ENCODE peak calls at places on chromosome 9, in nine cellular contexts. M is germinal center; O is AG04450; U is AML-193; G is C1 segment of cervical spinal cord; C is stimulated activated CD4-positive, alpha-beta T cell treated with anti-CD3 and anti-CD28 coated beads, Interleukin-2, amount 100 ng/mL, for 48 hours; B is CD4-positive, alpha-beta T cell; I is activated naive CD4-positive, alpha-beta T cell treated with Interleukin-2 at 50 U/mL for 16 hours; W is CD8-positive, alpha-beta memory T cell. P is an unnamed sample.

GRCh38 chr9:82532504-82532903 is 530.4 kb downstream of the RASEF start:
- DNase-seq in M (no peak), O (no peak), U (peak), G (no peak), C (no peak), B (no peak), I (no peak), W (no peak), P (no peak)

GRCh38 chr9:124869986-124870560 is 8.1 kb downstream of the ARPC5L start:
- DNase-seq in M (peak), O (no peak), U (no peak), G (no peak), C (peak), B (peak), I (peak), W (peak), P (peak)

GRCh38 chr9:107739601-107740082 is 250.1 kb upstream of the KLF4 start:
- DNase-seq in M (no peak), O (no peak), U (no peak), G (peak), C (no peak), B (no peak), I (no peak), W (no peak), P (no peak)

GRCh38 chr9:136052433-136052880 is 42.6 kb downstream of the NACC2 start:
- DNase-seq in M (no peak), O (no peak), U (no peak), G (peak), C (no peak), B (no peak), I (no peak), W (no peak), P (no peak)

GRCh38 chr9:88322906-88323566 is 65.2 kb upstream of the SPIN1 start:
- DNase-seq in M (no peak), O (no peak), U (peak), G (no peak), C (peak), B (peak), I (peak), W (peak), P (no peak)

GRCh38 chr9:82961504-82962125 is 101.3 kb downstream of the RASEF start:
- DNase-seq in M (peak), O (peak), U (peak), G (peak), C (peak), B (peak), I (no peak), W (peak), P (peak)

GRCh38 chr9:133597316-133597957 is 11.8 kb downstream of the FAM163B start:
- DNase-seq in M (no peak), O (no peak), U (no peak), G (no peak), C (no peak), B (no peak), I (no peak), W (no peak), P (peak)

GRCh38 chr9:89850633-89851325 is 246.0 kb downstream of the GADD45G start:
- DNase-seq in M (no peak), O (no peak), U (no peak), G (no peak), C (no peak), B (no peak), I (no peak), W (no peak), P (no peak)

GRCh38 chr9:124477211-124478013 is 27.2 kb downstream of the ADGRD2 start:
- DNase-seq in M (no peak), O (no peak), U (no peak), G (no peak), C (no peak), B (no peak), I (no peak), W (no peak), P (peak)

GRCh38 chr9:82597225-82598158 is 465.4 kb downstream of the RASEF start:
- DNase-seq in M (no peak), O (no peak), U (no peak), G (no peak), C (no peak), B (no peak), I (no peak), W (no peak), P (no peak)

GRCh38 chr9:76827286-76828080 is 63.2 kb downstream of the PCA3 start:
- DNase-seq in M (no peak), O (no peak), U (no peak), G (no peak), C (no peak), B (no peak), I (no peak), W (no peak), P (no peak)

GRCh38 chr9:78676623-78677022 is 379.7 kb downstream of the PSAT1 start:
- DNase-seq in M (no peak), O (no peak), U (no peak), G (no peak), C (no peak), B (no peak), I (no peak), W (no peak), P (no peak)

GRCh38 chr9:135085830-135086546 is 1.5 kb upstream of the OLFM1 start:
- DNase-seq in M (peak), O (peak), U (no peak), G (peak), C (peak), B (no peak), I (peak), W (no peak), P (peak)

GRCh38 chr9:113151696-113152630 is 1.2 kb downstream of the SLC31A2 start:
- DNase-seq in M (no peak), O (no peak), U (peak), G (no peak), C (no peak), B (no peak), I (no peak), W (no peak), P (no peak)

GRCh38 chr9:131020388-131020787 is 11.4 kb downstream of the LAMC3 start:
- DNase-seq in M (no peak), O (no peak), U (no peak), G (no peak), C (no peak), B (no peak), I (no peak), W (no peak), P (no peak)

GRCh38 chr9:71514344-71514975 is 253.9 kb downstream of the CEMIP2 start:
- DNase-seq in M (no peak), O (no peak), U (no peak), G (no peak), C (no peak), B (no peak), I (no peak), W (no peak), P (no peak)

GRCh38 chr9:69971643-69972449 is 71.8 kb upstream of the MAMDC2 start:
- DNase-seq in M (peak), O (no peak), U (peak), G (peak), C (peak), B (peak), I (peak), W (peak), P (peak)

GRCh38 chr9:33517373-33517772 is 6.7 kb upstream of the ANKRD18B start:
- DNase-seq in M (no peak), O (no peak), U (peak), G (no peak), C (no peak), B (no peak), I (no peak), W (no peak), P (peak)

GRCh38 chr9:135772056-135773042 is 70.4 kb downstream of the KCNT1 start:
- DNase-seq in M (peak), O (no peak), U (no peak), G (no peak), C (no peak), B (no peak), I (no peak), W (no peak), P (no peak)

GRCh38 chr9:9961487-9961886 is 651.3 kb downstream of the PTPRD start:
- DNase-seq in M (no peak), O (no peak), U (no peak), G (no peak), C (no peak), B (no peak), I (no peak), W (no peak), P (no peak)

GRCh38 chr9:38067892-38068615 is 973 bp downstream of the SHB start:
- DNase-seq in M (no peak), O (no peak), U (no peak), G (no peak), C (peak), B (no peak), I (peak), W (peak), P (no peak)

GRCh38 chr9:2621678-2622360 is at the start of gene VLDLR:
- DNase-seq in M (peak), O (no peak), U (peak), G (peak), C (peak), B (no peak), I (peak), W (peak), P (peak)

GRCh38 chr9:120555884-120556283 is 24.1 kb downstream of the CDK5RAP2 start:
- DNase-seq in M (no peak), O (no peak), U (peak), G (no peak), C (no peak), B (no peak), I (no peak), W (no peak), P (no peak)

GRCh38 chr9:134880484-134881312 is at the start of gene FCN2:
- DNase-seq in M (no peak), O (no peak), U (no peak), G (no peak), C (no peak), B (no peak), I (no peak), W (no peak), P (no peak)

GRCh38 chr9:79555474-79555873 is 16.3 kb upstream of the TLE4 start:
- DNase-seq in M (no peak), O (no peak), U (no peak), G (no peak), C (no peak), B (no peak), I (no peak), W (no peak), P (no peak)

P was measured in K562.